ENCODE peak calls at places on chromosomes 7 and 10, in nine cellular contexts. One of them, this sample, is unnamed.

GRCh38 chr7:116805100-116805544 is 57.3 kb upstream of the CAPZA2 start:
- DNase-seq in stomach: no peak
- DNase-seq in breast epithelium: no peak
- DNase-seq in adrenal gland: no peak
- DNase-seq in HCT116: no peak
- DNase-seq in ovary: no peak
- DNase-seq in gastrocnemius medialis: peak; percentile 84
- DNase-seq in upper lobe of left lung: no peak
- DNase-seq in heart left ventricle: peak; percentile 31
- DNase-seq in this sample: no peak

GRCh38 chr10:50281967-50282522 is 30.7 kb upstream of the ASAH2 start:
- DNase-seq in stomach: no peak
- DNase-seq in breast epithelium: no peak
- DNase-seq in adrenal gland: no peak
- DNase-seq in HCT116: no peak
- DNase-seq in ovary: no peak
- DNase-seq in gastrocnemius medialis: no peak
- DNase-seq in upper lobe of left lung: no peak
- DNase-seq in heart left ventricle: no peak
- DNase-seq in this sample: no peak

GRCh38 chr7:47458057-47458456 is 123.9 kb downstream of the TNS3 start:
- DNase-seq in stomach: peak; percentile 56
- DNase-seq in breast epithelium: no peak
- DNase-seq in adrenal gland: peak; percentile 83
- DNase-seq in HCT116: no peak
- DNase-seq in ovary: peak; percentile 83
- DNase-seq in gastrocnemius medialis: peak; percentile 83
- DNase-seq in upper lobe of left lung: peak; percentile 60
- DNase-seq in heart left ventricle: peak; percentile 56
- DNase-seq in this sample: peak; percentile 69

GRCh38 chr7:156106107-156106426 is 293.8 kb upstream of the SHH start:
- DNase-seq in stomach: peak; percentile 21
- DNase-seq in breast epithelium: no peak
- DNase-seq in adrenal gland: no peak
- DNase-seq in HCT116: no peak
- DNase-seq in ovary: no peak
- DNase-seq in gastrocnemius medialis: no peak
- DNase-seq in upper lobe of left lung: no peak
- DNase-seq in heart left ventricle: no peak
- DNase-seq in this sample: no peak

GRCh38 chr7:143284591-143285453 is at the start of gene TMEM139:
- DNase-seq in stomach: peak; percentile 74
- DNase-seq in breast epithelium: peak; percentile 86
- DNase-seq in adrenal gland: no peak
- DNase-seq in HCT116: no peak
- DNase-seq in ovary: no peak
- DNase-seq in gastrocnemius medialis: no peak
- DNase-seq in upper lobe of left lung: peak; percentile 75
- DNase-seq in heart left ventricle: no peak
- DNase-seq in this sample: peak; percentile 80

GRCh38 chr7:35736725-35737124 is 41.8 kb upstream of the HERPUD2 start:
- DNase-seq in stomach: no peak
- DNase-seq in breast epithelium: no peak
- DNase-seq in adrenal gland: no peak
- DNase-seq in HCT116: no peak
- DNase-seq in ovary: no peak
- DNase-seq in gastrocnemius medialis: no peak
- DNase-seq in upper lobe of left lung: no peak
- DNase-seq in heart left ventricle: no peak
- DNase-seq in this sample: no peak

GRCh38 chr10:29685506-29685905 is 50.7 kb upstream of the SVIL start:
- DNase-seq in stomach: no peak
- DNase-seq in breast epithelium: no peak
- DNase-seq in adrenal gland: no peak
- DNase-seq in HCT116: no peak
- DNase-seq in ovary: no peak
- DNase-seq in gastrocnemius medialis: no peak
- DNase-seq in upper lobe of left lung: no peak
- DNase-seq in heart left ventricle: no peak
- DNase-seq in this sample: no peak

GRCh38 chr10:30803058-30803457 is 173.5 kb upstream of the LYZL2 start:
- DNase-seq in stomach: no peak
- DNase-seq in breast epithelium: no peak
- DNase-seq in adrenal gland: no peak
- DNase-seq in HCT116: no peak
- DNase-seq in ovary: no peak
- DNase-seq in gastrocnemius medialis: no peak
- DNase-seq in upper lobe of left lung: no peak
- DNase-seq in heart left ventricle: no peak
- DNase-seq in this sample: no peak

GRCh38 chr7:149682038-149682437 is 91.3 kb downstream of the ZNF467 start:
- DNase-seq in stomach: no peak
- DNase-seq in breast epithelium: no peak
- DNase-seq in adrenal gland: no peak
- DNase-seq in HCT116: no peak
- DNase-seq in ovary: no peak
- DNase-seq in gastrocnemius medialis: no peak
- DNase-seq in upper lobe of left lung: no peak
- DNase-seq in heart left ventricle: no peak
- DNase-seq in this sample: no peak

GRCh38 chr10:93193886-93194285 is 120.2 kb downstream of the CYP26A1 start:
- DNase-seq in stomach: no peak
- DNase-seq in breast epithelium: no peak
- DNase-seq in adrenal gland: no peak
- DNase-seq in HCT116: no peak
- DNase-seq in ovary: no peak
- DNase-seq in gastrocnemius medialis: no peak
- DNase-seq in upper lobe of left lung: no peak
- DNase-seq in heart left ventricle: no peak
- DNase-seq in this sample: no peak

GRCh38 chr10:28217848-28218247 is 85.0 kb downstream of the MPP7 start:
- DNase-seq in stomach: no peak
- DNase-seq in breast epithelium: no peak
- DNase-seq in adrenal gland: no peak
- DNase-seq in HCT116: peak; percentile 96
- DNase-seq in ovary: no peak
- DNase-seq in gastrocnemius medialis: no peak
- DNase-seq in upper lobe of left lung: no peak
- DNase-seq in heart left ventricle: no peak
- DNase-seq in this sample: no peak

GRCh38 chr10:29612657-29613056 is 22.1 kb downstream of the SVIL start:
- DNase-seq in stomach: no peak
- DNase-seq in breast epithelium: peak; percentile 14
- DNase-seq in adrenal gland: no peak
- DNase-seq in HCT116: no peak
- DNase-seq in ovary: no peak
- DNase-seq in gastrocnemius medialis: no peak
- DNase-seq in upper lobe of left lung: no peak
- DNase-seq in heart left ventricle: no peak
- DNase-seq in this sample: no peak

GRCh38 chr7:47877336-47877735 is 70.9 kb downstream of the PKD1L1 start:
- DNase-seq in stomach: no peak
- DNase-seq in breast epithelium: no peak
- DNase-seq in adrenal gland: no peak
- DNase-seq in HCT116: no peak
- DNase-seq in ovary: no peak
- DNase-seq in gastrocnemius medialis: no peak
- DNase-seq in upper lobe of left lung: no peak
- DNase-seq in heart left ventricle: no peak
- DNase-seq in this sample: no peak

GRCh38 chr10:3497581-3497980 is 287.4 kb downstream of the KLF6 start:
- DNase-seq in stomach: no peak
- DNase-seq in breast epithelium: no peak
- DNase-seq in adrenal gland: no peak
- DNase-seq in HCT116: no peak
- DNase-seq in ovary: no peak
- DNase-seq in gastrocnemius medialis: no peak
- DNase-seq in upper lobe of left lung: no peak
- DNase-seq in heart left ventricle: no peak
- DNase-seq in this sample: no peak

GRCh38 chr10:43046288-43046991 is 30.4 kb upstream of the RET start:
- DNase-seq in stomach: peak; percentile 17
- DNase-seq in breast epithelium: no peak
- DNase-seq in adrenal gland: peak; percentile 8
- DNase-seq in HCT116: no peak
- DNase-seq in ovary: peak; percentile 4
- DNase-seq in gastrocnemius medialis: no peak
- DNase-seq in upper lobe of left lung: peak; percentile 17
- DNase-seq in heart left ventricle: peak; percentile 11
- DNase-seq in this sample: no peak

GRCh38 chr7:127474457-127474856 is 81.9 kb upstream of the ZNF800 start:
- DNase-seq in stomach: no peak
- DNase-seq in breast epithelium: no peak
- DNase-seq in adrenal gland: no peak
- DNase-seq in HCT116: no peak
- DNase-seq in ovary: no peak
- DNase-seq in gastrocnemius medialis: no peak
- DNase-seq in upper lobe of left lung: no peak
- DNase-seq in heart left ventricle: no peak
- DNase-seq in this sample: no peak

GRCh38 chr7:128770238-128770637 is 5.4 kb downstream of the OPN1SW start:
- DNase-seq in stomach: no peak
- DNase-seq in breast epithelium: no peak
- DNase-seq in adrenal gland: no peak
- DNase-seq in HCT116: no peak
- DNase-seq in ovary: no peak
- DNase-seq in gastrocnemius medialis: no peak
- DNase-seq in upper lobe of left lung: peak; percentile 35
- DNase-seq in heart left ventricle: no peak
- DNase-seq in this sample: no peak
- TF ChIP-seq POLR2A in stomach: no peak
- TF ChIP-seq POLR2A in breast epithelium: no peak
- TF ChIP-seq POLR2A in adrenal gland: no peak
- TF ChIP-seq POLR2A in HCT116: no peak
- TF ChIP-seq POLR2A in ovary: no peak
- TF ChIP-seq POLR2A in gastrocnemius medialis: no peak
- TF ChIP-seq POLR2A in upper lobe of left lung: no peak
- TF ChIP-seq POLR2A in heart left ventricle: no peak
- TF ChIP-seq POLR2A in this sample: no peak

GRCh38 chr10:77899690-77900089 is 26.9 kb downstream of the DLG5 start:
- DNase-seq in stomach: no peak
- DNase-seq in breast epithelium: no peak
- DNase-seq in adrenal gland: no peak
- DNase-seq in HCT116: no peak
- DNase-seq in ovary: no peak
- DNase-seq in gastrocnemius medialis: no peak
- DNase-seq in upper lobe of left lung: no peak
- DNase-seq in heart left ventricle: no peak
- DNase-seq in this sample: no peak
- H3K27ac ChIP-seq in stomach: peak overlapping the region; percentile 28
- H3K27ac ChIP-seq in breast epithelium: peak overlapping the region; percentile 88
- H3K27ac ChIP-seq in adrenal gland: peak overlapping the region; percentile 96
- H3K27ac ChIP-seq in HCT116: peak overlapping the region; percentile 87
- H3K27ac ChIP-seq in ovary: no peak overlapping the region
- H3K27ac ChIP-seq in gastrocnemius medialis: peak overlapping the region; percentile 53
- H3K27ac ChIP-seq in upper lobe of left lung: no peak overlapping the region
- H3K27ac ChIP-seq in heart left ventricle: no peak overlapping the region
- H3K27ac ChIP-seq in this sample: no peak overlapping the region

GRCh38 chr7:137999496-138000080 is 2.3 kb downstream of the CREB3L2 start:
- DNase-seq in stomach: no peak
- DNase-seq in breast epithelium: no peak
- DNase-seq in adrenal gland: peak; percentile 10
- DNase-seq in HCT116: no peak
- DNase-seq in ovary: no peak
- DNase-seq in gastrocnemius medialis: no peak
- DNase-seq in upper lobe of left lung: no peak
- DNase-seq in heart left ventricle: no peak
- DNase-seq in this sample: no peak

GRCh38 chr7:138002096-138002827 is 376 bp upstream of the CREB3L2 start:
- DNase-seq in stomach: peak; percentile 99
- DNase-seq in breast epithelium: peak; percentile 99
- DNase-seq in adrenal gland: peak; percentile 100
- DNase-seq in HCT116: peak; percentile 99
- DNase-seq in ovary: peak; percentile 100
- DNase-seq in gastrocnemius medialis: peak; percentile 99
- DNase-seq in upper lobe of left lung: peak; percentile 99
- DNase-seq in heart left ventricle: peak; percentile 99
- DNase-seq in this sample: peak; percentile 99

GRCh38 chr7:138000081-138000701 is 1.7 kb downstream of the CREB3L2 start:
- DNase-seq in stomach: peak; percentile 33
- DNase-seq in breast epithelium: peak; percentile 33
- DNase-seq in adrenal gland: peak; percentile 47
- DNase-seq in HCT116: no peak
- DNase-seq in ovary: peak; percentile 66
- DNase-seq in gastrocnemius medialis: no peak
- DNase-seq in upper lobe of left lung: peak; percentile 37
- DNase-seq in heart left ventricle: peak; percentile 69
- DNase-seq in this sample: peak; percentile 59

GRCh38 chr7:138002828-138003189 is 923 bp upstream of the CREB3L2 start:
- DNase-seq in stomach: no peak
- DNase-seq in breast epithelium: no peak
- DNase-seq in adrenal gland: peak; percentile 27
- DNase-seq in HCT116: no peak
- DNase-seq in ovary: no peak
- DNase-seq in gastrocnemius medialis: no peak
- DNase-seq in upper lobe of left lung: no peak
- DNase-seq in heart left ventricle: no peak
- DNase-seq in this sample: no peak

GRCh38 chr7:138001529-138002095 is at the start of gene CREB3L2:
- DNase-seq in stomach: peak; percentile 67
- DNase-seq in breast epithelium: peak; percentile 57
- DNase-seq in adrenal gland: peak; percentile 71
- DNase-seq in HCT116: no peak
- DNase-seq in ovary: no peak
- DNase-seq in gastrocnemius medialis: peak; percentile 27
- DNase-seq in upper lobe of left lung: peak; percentile 83
- DNase-seq in heart left ventricle: no peak
- DNase-seq in this sample: peak; percentile 70
- TF ChIP-seq POLR2A in stomach: peak; percentile 87
- TF ChIP-seq POLR2A in breast epithelium: peak; percentile 13
- TF ChIP-seq POLR2A in adrenal gland: peak; percentile 85
- TF ChIP-seq POLR2A in HCT116: no peak
- TF ChIP-seq POLR2A in ovary: peak; percentile 67
- TF ChIP-seq POLR2A in gastrocnemius medialis: peak; percentile 66
- TF ChIP-seq POLR2A in upper lobe of left lung: peak; percentile 86
- TF ChIP-seq POLR2A in heart left ventricle: peak; percentile 84
- TF ChIP-seq POLR2A in this sample: peak; percentile 90

DNA sequence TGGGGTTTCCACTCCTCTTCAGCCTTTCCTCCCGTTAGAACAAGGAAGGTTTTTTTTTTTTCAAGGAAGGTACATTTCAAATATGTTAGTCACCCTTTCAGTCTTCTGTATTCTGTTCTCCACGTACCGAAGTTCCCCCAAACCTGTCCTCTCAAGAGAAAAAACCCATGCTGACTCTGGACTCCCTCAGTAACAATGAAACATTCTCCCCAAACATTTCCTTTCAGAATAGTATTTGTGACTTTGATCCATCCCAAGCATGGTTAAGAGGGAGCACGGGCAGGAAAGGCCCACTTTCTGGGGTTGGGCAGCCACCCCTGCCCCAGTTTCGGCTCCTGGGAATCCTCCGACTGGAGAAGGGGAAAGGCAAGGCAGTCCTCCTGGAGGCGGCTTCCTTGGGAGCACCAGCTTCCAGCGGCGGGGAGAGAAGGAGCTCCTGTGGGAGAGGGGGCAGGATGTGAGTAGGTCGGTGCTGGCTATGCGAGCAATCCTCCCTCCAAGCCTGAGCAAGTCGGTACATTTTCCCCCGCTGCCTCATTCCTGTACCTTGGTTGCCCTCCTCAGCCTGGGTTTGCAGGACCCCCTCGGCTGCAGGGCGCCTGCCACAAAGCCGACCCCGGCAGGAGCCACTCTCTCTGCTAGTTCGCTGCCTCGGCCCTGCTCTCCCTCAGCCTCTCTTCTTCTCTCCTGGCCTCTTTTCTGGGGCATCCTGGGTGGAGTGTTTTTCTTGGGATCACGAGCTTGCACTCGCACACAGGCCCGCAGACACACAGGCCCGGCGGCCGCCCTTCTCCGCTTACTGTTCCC is 2.1 kb upstream of the HOXA1 start:
- DNase-seq in stomach: no peak
- DNase-seq in breast epithelium: no peak
- DNase-seq in adrenal gland: no peak
- DNase-seq in HCT116: no peak
- DNase-seq in ovary: no peak
- DNase-seq in gastrocnemius medialis: no peak
- DNase-seq in upper lobe of left lung: no peak
- DNase-seq in heart left ventricle: no peak
- DNase-seq in this sample: no peak
- H3K27ac ChIP-seq in stomach: peak overlapping the region; percentile 57
- H3K27ac ChIP-seq in breast epithelium: peak overlapping the region; percentile 99
- H3K27ac ChIP-seq in adrenal gland: peak overlapping the region; percentile 95
- H3K27ac ChIP-seq in HCT116: no peak overlapping the region
- H3K27ac ChIP-seq in ovary: peak overlapping the region; percentile 34
- H3K27ac ChIP-seq in gastrocnemius medialis: peak overlapping the region; percentile 46
- H3K27ac ChIP-seq in upper lobe of left lung: peak overlapping the region; percentile 85
- H3K27ac ChIP-seq in heart left ventricle: no peak overlapping the region
- H3K27ac ChIP-seq in this sample: peak overlapping the region; percentile 18

This sample was measured in body of pancreas.